ENCODE peak calls at places on chromosomes 5 and 9, in four cellular contexts. H is NCI-H510A, Q is BJ, W is EH. A is an unnamed sample.

GRCh38 chr9:3692606-3693005 is 166.8 kb upstream of the RFX3 start:
- DNase-seq in Q (no peak), H (no peak), W (no peak), A (no peak)

GRCh38 chr5:181204561-181205401 is at the start of gene TRIM7:
- DNase-seq in W (peak; percentile 71), Q (no peak), H (no peak), A (no peak)

GRCh38 chr9:120642129-120642528 is 62.2 kb upstream of the CDK5RAP2 start:
- DNase-seq in H (no peak), Q (no peak), W (peak; percentile 8), A (no peak)

GRCh38 chr5:180824630-180825476 is 22.2 kb upstream of the MGAT1 start:
- DNase-seq in W (no peak), Q (no peak), H (no peak), A (no peak)

GRCh38 chr9:136658849-136659535 is 3.7 kb upstream of the EGFL7 start:
- DNase-seq in Q (no peak), H (no peak), W (no peak), A (no peak)

GRCh38 chr5:2038337-2039179 is 155.8 kb upstream of the IRX4 start:
- DNase-seq in Q (no peak), H (peak; percentile 21), W (peak; percentile 36), A (no peak)

GRCh38 chr9:37036237-37037136 is 2.4 kb upstream of the PAX5 start:
- DNase-seq in H (peak; percentile 21), Q (no peak), W (peak; percentile 42), A (no peak)

GRCh38 chr9:87527211-87527916 is 29.7 kb downstream of the DAPK1 start:
- DNase-seq in Q (no peak), W (no peak), H (no peak), A (peak; percentile 84)

GRCh38 chr9:130445268-130445983 is 665 bp downstream of the ASS1 start:
- DNase-seq in H (no peak), W (peak; percentile 72), Q (no peak), A (no peak)

GRCh38 chr5:61177070-61177469 is 14.8 kb upstream of the SMIM15 start:
- DNase-seq in W (no peak), H (no peak), Q (no peak), A (no peak)

GRCh38 chr9:133115604-133116345 is 5.3 kb downstream of the RALGDS start:
- DNase-seq in Q (no peak), H (no peak), W (peak; percentile 69), A (no peak)

GRCh38 chr9:11064853-11065252 is 452.1 kb upstream of the PTPRD start:
- DNase-seq in H (peak; percentile 82), W (no peak), Q (no peak), A (no peak)

GRCh38 chr9:109497193-109498165 is 628 bp downstream of the PTPN3 start:
- DNase-seq in Q (no peak), H (peak; percentile 52), W (peak; percentile 15), A (no peak)

GRCh38 chr9:113343732-113344231 is 3.7 kb upstream of the WDR31 start:
- DNase-seq in Q (no peak), W (peak; percentile 83), H (peak; percentile 88), A (no peak)

GRCh38 chr9:91541744-91542143 is 118.1 kb upstream of the NFIL3 start:
- DNase-seq in H (no peak), Q (no peak), W (peak; percentile 51), A (no peak)

GRCh38 chr9:99105152-99106043 is 485 bp downstream of the TGFBR1 start:
- DNase-seq in Q (no peak), H (peak; percentile 22), W (peak; percentile 88), A (no peak)

GRCh38 chr5:153546566-153546965 is 56.1 kb downstream of the GRIA1 start:
- DNase-seq in Q (no peak), H (no peak), W (peak; percentile 87), A (no peak)

A was measured in vagina.